ENCODE peak calls at places on chromosomes 4 and X, in four cellular contexts. S is heart right ventricle, T is SK-N-SH, K is cardiac muscle cell. J is an unnamed sample.

GRCh38 chrX:6226053-6226645 is 2.5 kb downstream of the NLGN4X start:
- DNase-seq in K (no peak), S (no peak), T (peak), J (no peak)

GRCh38 chr4:30722092-30722915 is 2.1 kb downstream of the PCDH7 start:
- DNase-seq in T (no peak), K (no peak), S (no peak), J (no peak)

GRCh38 chrX:12469296-12469695 is 321.9 kb upstream of the PRPS2 start:
- DNase-seq in S (no peak), K (no peak), T (no peak), J (no peak)

GRCh38 chr4:69546121-69546520 is 50.4 kb upstream of the UGT2B4 start:
- DNase-seq in S (no peak), T (no peak), K (peak), J (no peak)

GRCh38 chrX:7028246-7028645 is 119.3 kb upstream of the STS start:
- DNase-seq in T (no peak), K (no peak), S (no peak), J (no peak)

GRCh38 chr4:113159901-113160545 is 110.6 kb downstream of the ANK2 start:
- DNase-seq in K (no peak), S (no peak), T (no peak), J (no peak)

GRCh38 chr4:27973056-27973455 is 1112.4 kb downstream of the STIM2 start:
- DNase-seq in S (no peak), K (no peak), T (no peak), J (no peak)

GRCh38 chr4:72295966-72296557 is 264.3 kb downstream of the NPFFR2 start:
- DNase-seq in T (peak), K (peak), S (no peak), J (no peak)

GRCh38 chr4:39134674-39135073 is 47.7 kb upstream of the WDR19 start:
- DNase-seq in K (no peak), S (no peak), T (peak), J (no peak)

GRCh38 chr4:7985072-7985471 is 45.4 kb upstream of the AFAP1 start:
- DNase-seq in S (no peak), K (no peak), T (no peak), J (no peak)

GRCh38 chr4:129350800-129351199 is 254.8 kb downstream of the C4orf33 start:
- DNase-seq in K (no peak), T (no peak), S (no peak), J (peak)

GRCh38 chr4:1494416-1495315 is 88.4 kb upstream of the NKX1-1 start:
- DNase-seq in S (no peak), T (peak), K (no peak), J (no peak)

GRCh38 chr4:113064244-113064643 is 14.8 kb downstream of the ANK2 start:
- DNase-seq in K (no peak), T (no peak), S (no peak), J (no peak)

GRCh38 chr4:42366959-42367358 is 30.3 kb upstream of the SHISA3 start:
- DNase-seq in S (no peak), T (no peak), K (no peak), J (no peak)

GRCh38 chr4:112453321-112453720 is 62.7 kb downstream of the NEUROG2 start:
- DNase-seq in T (no peak), S (no peak), K (no peak), J (no peak)

GRCh38 chr4:7960790-7961655 is 21.4 kb upstream of the AFAP1 start:
- DNase-seq in K (peak), S (no peak), T (peak), J (no peak)

GRCh38 chr4:138665851-138666250 is 349.7 kb upstream of the NOCT start:
- DNase-seq in S (no peak), T (no peak), K (no peak), J (no peak)

GRCh38 chr4:40763228-40763716 is 13.5 kb downstream of the NSUN7 start:
- DNase-seq in S (no peak), T (no peak), K (peak), J (no peak)

GRCh38 chr4:124711469-124712416 is 789 bp downstream of the ANKRD50 start:
- DNase-seq in K (peak), S (peak), T (peak), J (peak)

GRCh38 chrX:118948270-118948669 is 26.1 kb upstream of the LONRF3 start:
- DNase-seq in T (no peak), S (no peak), K (no peak), J (no peak)

GRCh38 chr4:186486172-186486571 is 69.2 kb downstream of the MTNR1A start:
- DNase-seq in K (peak), T (peak), S (no peak), J (no peak)
- H3K27ac ChIP-seq in K (no peak), T (no peak), S (no peak), J (no peak)

GRCh38 chrX:8868070-8868795 is 67.0 kb upstream of the FAM9A start:
- DNase-seq in S (no peak), K (peak), T (no peak), J (no peak)
- H3K27ac ChIP-seq in S (no peak), K (no peak), T (no peak), J (no peak)

GRCh38 chr4:170667814-170668213 is 578.1 kb upstream of the AADAT start:
- DNase-seq in T (no peak), K (no peak), S (no peak), J (no peak)
- H3K27ac ChIP-seq in T (no peak), K (no peak), S (no peak), J (no peak)

DNA sequence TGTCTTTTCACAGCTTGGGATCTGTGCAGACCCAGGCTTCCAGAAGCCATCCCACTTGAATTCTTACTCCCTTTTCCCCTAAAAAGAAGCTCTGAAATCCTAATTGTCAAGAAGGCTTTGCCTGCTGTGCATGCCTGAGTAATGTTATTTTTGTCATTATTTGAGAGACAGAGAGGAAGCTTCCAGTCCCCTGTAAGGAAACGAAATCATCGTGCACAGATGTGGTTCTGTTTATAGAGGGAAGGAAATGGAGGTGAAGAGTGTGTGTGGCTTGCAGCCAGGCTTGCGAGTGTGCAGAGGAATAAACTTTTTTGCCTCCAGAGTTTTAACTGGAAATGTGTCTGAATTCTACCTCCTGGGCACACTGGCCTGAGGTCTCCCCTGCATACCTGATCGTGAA is 70.2 kb downstream of the TBL1X start:
- DNase-seq in T (no peak), K (no peak), S (no peak), J (no peak)
- H3K27ac ChIP-seq in T (no peak), K (peak), S (no peak), J (no peak)

GRCh38 chr4:70608324-70608723 is 16.3 kb downstream of the AMBN start:
- DNase-seq in T (no peak), K (no peak), S (no peak), J (no peak)

GRCh38 chr4:70600305-70600704 is 8.2 kb downstream of the AMBN start:
- DNase-seq in T (no peak), K (no peak), S (no peak), J (no peak)

GRCh38 chr4:70607454-70607853 is 15.4 kb downstream of the AMBN start:
- DNase-seq in T (no peak), S (no peak), K (no peak), J (no peak)

GRCh38 chr4:70601422-70602039 is 9.5 kb downstream of the AMBN start:
- DNase-seq in K (peak), S (peak), T (peak), J (peak)

GRCh38 chr4:70603856-70604255 is 11.8 kb downstream of the AMBN start:
- DNase-seq in T (no peak), S (no peak), K (peak), J (no peak)
- H3K27ac ChIP-seq in T (no peak), S (no peak), K (no peak), J (no peak)

GRCh38 chr4:80240976-80241375 is 25.5 kb upstream of the FGF5 start:
- DNase-seq in S (no peak), T (no peak), K (no peak), J (no peak)

GRCh38 chr4:80235451-80235850 is 31.0 kb upstream of the FGF5 start:
- DNase-seq in K (no peak), T (no peak), S (no peak), J (no peak)

GRCh38 chr4:80233390-80233789 is 33.1 kb upstream of the FGF5 start:
- DNase-seq in K (no peak), S (no peak), T (no peak), J (no peak)

GRCh38 chr4:80239480-80239879 is 27.0 kb upstream of the FGF5 start:
- DNase-seq in S (no peak), T (no peak), K (no peak), J (no peak)

DNA sequence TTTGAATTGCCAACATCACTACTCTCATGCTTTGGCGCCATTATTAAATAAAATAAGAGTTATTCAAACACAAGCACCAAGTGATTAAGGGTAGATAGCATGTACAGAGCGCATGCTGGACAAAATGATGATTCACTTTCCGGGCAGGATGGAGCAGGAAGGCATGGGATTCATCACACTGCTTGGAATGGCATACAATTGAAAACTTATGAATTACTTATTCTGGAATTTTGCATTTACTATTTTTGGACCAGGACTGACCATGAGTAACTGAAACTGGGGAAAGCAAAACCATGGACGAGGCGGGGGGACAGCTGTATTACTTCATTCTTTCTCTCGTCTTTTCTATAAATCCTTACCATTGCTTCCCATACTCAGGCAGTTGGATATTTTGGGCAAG is 28.5 kb upstream of the FGF5 start:
- DNase-seq in S (no peak), K (peak), T (no peak), J (no peak)
- H3K27ac ChIP-seq in S (no peak), K (no peak), T (peak), J (no peak)

J was measured in lung.